ENCODE peak calls at places on chromosomes 1 and 21, in five cellular contexts. R is C1 segment of cervical spinal cord; H is NCI-H1694 treated with DMSO at 0.1 percent for 48 hours; Z is amygdala; V is stimulated activated CD4-positive, alpha-beta T cell treated with anti-CD3 and anti-CD28 coated beads, Interleukin-2, amount 100 ng/mL, for 24 hours. D is an unnamed sample.

GRCh38 chr1:52057245-52057644 is 1.1 kb downstream of the BTF3L4 start:
- DNase-seq in R (no peak), H (no peak), Z (no peak), V (no peak), D (no peak)

GRCh38 chr1:1946540-1946939 is 27.5 kb upstream of the TMEM52 start:
- DNase-seq in R (no peak), H (no peak), Z (no peak), V (no peak), D (no peak)

GRCh38 chr1:182128502-182128901 is 67.0 kb upstream of the ZNF648 start:
- DNase-seq in R (no peak), H (no peak), Z (no peak), V (no peak), D (no peak)

GRCh38 chr1:78145105-78145580 is 99.4 kb downstream of the GIPC2 start:
- DNase-seq in R (no peak), H (peak), Z (peak), V (peak), D (no peak)

GRCh38 chr1:112818990-112819689 is 104.0 kb upstream of the PPM1J start:
- DNase-seq in R (no peak), H (no peak), Z (no peak), V (no peak), D (no peak)

GRCh38 chr1:83791821-83792437 is 207.0 kb downstream of the TTLL7 start:
- DNase-seq in R (no peak), H (no peak), Z (no peak), V (no peak), D (no peak)

GRCh38 chr1:243944429-243945160 is 94.6 kb upstream of the AKT3 start:
- DNase-seq in R (no peak), H (peak), Z (no peak), V (no peak), D (peak)

GRCh38 chr21:25371831-25372434 is 235.3 kb downstream of the MRPL39 start:
- DNase-seq in R (no peak), H (no peak), Z (no peak), V (no peak), D (no peak)

GRCh38 chr1:176480750-176481149 is 17.8 kb downstream of the PAPPA2 start:
- DNase-seq in R (no peak), H (no peak), Z (no peak), V (no peak), D (no peak)

GRCh38 chr1:218347316-218347712 is 2.2 kb downstream of the TGFB2 start:
- DNase-seq in R (no peak), H (no peak), Z (no peak), V (no peak), D (no peak)

GRCh38 chr1:74964508-74964907 is 169.7 kb upstream of the LHX8 start:
- DNase-seq in R (no peak), H (peak), Z (peak), V (no peak), D (peak)

GRCh38 chr1:185066181-185066580 is 20.8 kb downstream of the RNF2 start:
- DNase-seq in R (no peak), H (no peak), Z (no peak), V (no peak), D (no peak)

GRCh38 chr21:36478941-36479340 is 981 bp downstream of the CLDN14 start:
- DNase-seq in R (no peak), H (no peak), Z (no peak), V (no peak), D (no peak)

GRCh38 chr1:82920418-82921248 is 1078.3 kb downstream of the TTLL7 start:
- DNase-seq in R (no peak), H (no peak), Z (no peak), V (no peak), D (no peak)

GRCh38 chr1:12344611-12345299 is 114.9 kb downstream of the VPS13D start:
- DNase-seq in R (no peak), H (no peak), Z (peak), V (peak), D (no peak)

GRCh38 chr1:90504509-90504908 is 212.6 kb downstream of the BARHL2 start:
- DNase-seq in R (no peak), H (no peak), Z (no peak), V (no peak), D (no peak)

GRCh38 chr1:20102875-20103274 is 16.5 kb downstream of the PLA2G2D start:
- DNase-seq in R (no peak), H (no peak), Z (no peak), V (no peak), D (no peak)

GRCh38 chr1:24321712-24322635 is 2.8 kb downstream of the GRHL3 start:
- DNase-seq in R (no peak), H (no peak), Z (no peak), V (peak), D (no peak)

GRCh38 chr21:32719085-32719484 is 8.7 kb downstream of the SYNJ1 start:
- DNase-seq in R (no peak), H (no peak), Z (no peak), V (no peak), D (peak)

GRCh38 chr1:167173516-167174184 is 47.0 kb upstream of the POU2F1 start:
- DNase-seq in R (no peak), H (no peak), Z (no peak), V (no peak), D (no peak)

GRCh38 chr1:41868241-41868953 is 50.3 kb downstream of the HIVEP3 start:
- DNase-seq in R (no peak), H (no peak), Z (no peak), V (no peak), D (peak)

GRCh38 chr1:157252473-157252872 is 114.3 kb upstream of the ETV3 start:
- DNase-seq in R (no peak), H (no peak), Z (no peak), V (no peak), D (no peak)

GRCh38 chr1:199009447-199009846 is 370.6 kb downstream of the PTPRC start:
- DNase-seq in R (no peak), H (no peak), Z (no peak), V (no peak), D (no peak)

GRCh38 chr1:50750021-50750619 is 209.9 kb downstream of the FAF1 start:
- DNase-seq in R (no peak), H (peak), Z (no peak), V (no peak), D (no peak)

GRCh38 chr1:167524651-167525050 is 6.3 kb upstream of the CD247 start:
- DNase-seq in R (no peak), H (no peak), Z (peak), V (no peak), D (no peak)

GRCh38 chr1:8352886-8353285 is 35.0 kb downstream of the SLC45A1 start:
- DNase-seq in R (no peak), H (no peak), Z (no peak), V (no peak), D (no peak)

GRCh38 chr21:44482581-44483287 is 27.4 kb downstream of the LRRC3 start:
- DNase-seq in R (no peak), H (no peak), Z (no peak), V (no peak), D (no peak)

GRCh38 chr1:8448906-8449661 is 131.2 kb downstream of the SLC45A1 start:
- DNase-seq in R (no peak), H (no peak), Z (no peak), V (no peak), D (no peak)

GRCh38 chr1:43206721-43207228 is 34.6 kb downstream of the CFAP57 start:
- DNase-seq in R (no peak), H (peak), Z (no peak), V (no peak), D (no peak)

GRCh38 chr1:97245682-97246081 is 524.1 kb downstream of the PTBP2 start:
- DNase-seq in R (no peak), H (no peak), Z (no peak), V (no peak), D (no peak)

GRCh38 chr1:112744019-112744578 is 29.0 kb upstream of the PPM1J start:
- DNase-seq in R (no peak), H (no peak), Z (no peak), V (no peak), D (no peak)

GRCh38 chr1:16628361-16629111 is 15.2 kb upstream of the NBPF1 start:
- DNase-seq in R (no peak), H (no peak), Z (no peak), V (no peak), D (no peak)

GRCh38 chr1:107162745-107163144 is 21.9 kb downstream of the NTNG1 start:
- DNase-seq in R (no peak), H (no peak), Z (no peak), V (no peak), D (no peak)

GRCh38 chr1:43651188-43651587 is 1.2 kb downstream of the KDM4A start:
- DNase-seq in R (no peak), H (no peak), Z (no peak), V (no peak), D (no peak)